ENCODE peak calls at places on chromosome 13, in five cellular contexts. G is lower lobe of right lung; F is activated CD4-positive, CD25-positive, alpha-beta regulatory T cell; C is natural killer cell treated with Interleukin-12 subunit alpha and Interleukin-12 subunit beta and Interleukin-15 and Interleukin-18, amount 100 ng/mL, for 72 hours; Z is T-helper 2 cell. L is an unnamed sample.

GRCh38 chr13:33761744-33762143 is 56.2 kb upstream of the RFC3 start:
- DNase-seq in G (no peak), F (no peak), C (no peak), Z (no peak), L (no peak)

GRCh38 chr13:50222569-50223332 is 207.5 kb downstream of the KCNRG start:
- DNase-seq in G (peak), F (no peak), C (no peak), Z (no peak), L (no peak)

GRCh38 chr13:21511841-21512240 is 52.7 kb upstream of the ZDHHC20 start:
- DNase-seq in G (no peak), F (no peak), C (no peak), Z (no peak), L (no peak)

GRCh38 chr13:99922631-99923404 is 48.7 kb downstream of the ZIC5 start:
- DNase-seq in G (no peak), F (no peak), C (no peak), Z (no peak), L (no peak)

GRCh38 chr13:84605927-84606326 is 723.7 kb upstream of the SLITRK1 start:
- DNase-seq in G (no peak), F (no peak), C (no peak), Z (no peak), L (no peak)

GRCh38 chr13:48403151-48403631 is 9.7 kb downstream of the LPAR6 start:
- DNase-seq in G (no peak), F (no peak), C (peak), Z (no peak), L (no peak)

GRCh38 chr13:94168784-94169512 is 310.5 kb downstream of the DCT start:
- DNase-seq in G (peak), F (no peak), C (no peak), Z (no peak), L (no peak)

GRCh38 chr13:44331446-44331845 is 42.2 kb upstream of the SERP2 start:
- DNase-seq in G (no peak), F (no peak), C (no peak), Z (no peak), L (peak)

GRCh38 chr13:28716511-28716910 is 2.3 kb downstream of the SLC46A3 start:
- DNase-seq in G (no peak), F (no peak), C (no peak), Z (no peak), L (no peak)

GRCh38 chr13:97346561-97347254 is 87.3 kb upstream of the RAP2A start:
- DNase-seq in G (no peak), F (no peak), C (no peak), Z (no peak), L (no peak)

GRCh38 chr13:73403362-73404150 is 344.8 kb downstream of the KLF5 start:
- DNase-seq in G (no peak), F (no peak), C (no peak), Z (no peak), L (no peak)

GRCh38 chr13:27919934-27920676 is at the start of gene PDX1:
- DNase-seq in G (no peak), F (no peak), C (no peak), Z (no peak), L (peak)

GRCh38 chr13:25473864-25474263 is 102.1 kb downstream of the ATP8A2 start:
- DNase-seq in G (no peak), F (no peak), C (no peak), Z (no peak), L (no peak)

GRCh38 chr13:101157261-101157660 is 259.0 kb downstream of the NALCN start:
- DNase-seq in G (no peak), F (no peak), C (no peak), Z (no peak), L (no peak)

GRCh38 chr13:99417821-99418662 is 83.2 kb upstream of the TM9SF2 start:
- DNase-seq in G (no peak), F (no peak), C (no peak), Z (no peak), L (no peak)

GRCh38 chr13:62357887-62358645 is 942.4 kb upstream of the PCDH20 start:
- DNase-seq in G (no peak), F (no peak), C (no peak), Z (no peak), L (peak)

GRCh38 chr13:80086304-80086721 is 254.6 kb downstream of the SPRY2 start:
- DNase-seq in G (no peak), F (no peak), C (no peak), Z (no peak), L (no peak)

GRCh38 chr13:97141564-97142005 is 80.5 kb upstream of the MBNL2 start:
- DNase-seq in G (no peak), F (no peak), C (no peak), Z (no peak), L (peak)

GRCh38 chr13:98508280-98509074 is 68.4 kb downstream of the STK24 start:
- DNase-seq in G (no peak), F (no peak), C (no peak), Z (no peak), L (no peak)

GRCh38 chr13:112984954-112985802 is 16.2 kb downstream of the MCF2L start:
- DNase-seq in G (no peak), F (no peak), C (no peak), Z (no peak), L (no peak)

GRCh38 chr13:111541752-111542529 is 221.5 kb downstream of the TEX29 start:
- DNase-seq in G (no peak), F (no peak), C (no peak), Z (no peak), L (no peak)

GRCh38 chr13:68428292-68428691 is 1198.2 kb upstream of the PCDH9 start:
- DNase-seq in G (no peak), F (no peak), C (no peak), Z (no peak), L (no peak)

GRCh38 chr13:98567140-98567539 is 9.8 kb downstream of the STK24 start:
- DNase-seq in G (no peak), F (no peak), C (no peak), Z (no peak), L (no peak)

GRCh38 chr13:114035583-114036501 is 62.0 kb upstream of the C13orf46 start:
- DNase-seq in G (no peak), F (no peak), C (no peak), Z (no peak), L (no peak)

GRCh38 chr13:50071399-50071798 is 56.2 kb downstream of the KCNRG start:
- DNase-seq in G (no peak), F (no peak), C (no peak), Z (no peak), L (no peak)

GRCh38 chr13:40377783-40378182 is 288.7 kb downstream of the FOXO1 start:
- DNase-seq in G (no peak), F (peak), C (no peak), Z (no peak), L (no peak)

GRCh38 chr13:24254151-24254810 is 55.1 kb upstream of the C1QTNF9 start:
- DNase-seq in G (peak), F (peak), C (peak), Z (no peak), L (no peak)

GRCh38 chr13:25686831-25687495 is 315.2 kb downstream of the ATP8A2 start:
- DNase-seq in G (no peak), F (no peak), C (no peak), Z (no peak), L (no peak)

GRCh38 chr13:75263741-75264407 is 218.1 kb downstream of the TBC1D4 start:
- DNase-seq in G (no peak), F (no peak), C (no peak), Z (no peak), L (no peak)

L was measured in BE2C.